ENCODE peak calls at places on chromosomes 6 and 20, in ten cellular contexts. R is adipocyte, I is AG10803, C is caudate nucleus, N is fibroblast of lung, B is cardiac fibroblast, V is H4, Q is renal cortical epithelial cell, J is GM12892, E is Right ventricle myocardium superior. U is an unnamed sample.

GRCh38 chr6:17446713-17447112 is 53.3 kb downstream of the CAP2 start:
- DNase-seq in R (no peak), I (no peak), C (no peak), N (no peak), B (no peak), V (no peak), Q (peak; percentile 63), J (no peak), E (no peak), U (no peak)

GRCh38 chr20:4369798-4370124 is 351.9 kb upstream of the PRND start:
- DNase-seq in R (no peak), I (no peak), C (no peak), N (no peak), B (peak; percentile 8), V (no peak), Q (no peak), J (no peak), E (no peak), U (peak; percentile 21)

GRCh38 chr6:127547909-127548649 is 28.9 kb upstream of the C6orf58 start:
- DNase-seq in R (peak; percentile 58), I (peak; percentile 14), C (no peak), N (peak; percentile 36), B (peak; percentile 43), V (peak; percentile 5), Q (peak; percentile 29), J (no peak), E (no peak), U (no peak)

GRCh38 chr6:83463886-83464285 is 33.0 kb upstream of the ME1 start:
- DNase-seq in R (peak; percentile 68), I (no peak), C (no peak), N (peak; percentile 77), B (peak; percentile 57), V (no peak), Q (peak; percentile 9), J (no peak), E (no peak), U (no peak)

GRCh38 chr6:165939601-165940290 is 227.9 kb downstream of the TBXT start:
- DNase-seq in R (no peak), I (no peak), C (no peak), N (no peak), B (no peak), V (no peak), Q (no peak), J (no peak), E (no peak), U (no peak)

GRCh38 chr6:112595201-112595600 is 248.1 kb downstream of the RFPL4B start:
- DNase-seq in R (no peak), I (no peak), C (no peak), N (no peak), B (no peak), V (no peak), Q (no peak), J (no peak), E (no peak), U (no peak)

GRCh38 chr20:58019027-58019849 is 209.2 kb downstream of the ANKRD60 start:
- DNase-seq in R (peak; percentile 68), I (peak; percentile 75), C (no peak), N (no peak), B (peak; percentile 9), V (peak; percentile 49), Q (peak; percentile 72), J (no peak), E (no peak), U (no peak)

GRCh38 chr20:24835195-24835594 is 113.9 kb upstream of the CST7 start:
- DNase-seq in R (no peak), I (no peak), C (no peak), N (no peak), B (no peak), V (no peak), Q (no peak), J (no peak), E (no peak), U (no peak)

GRCh38 chr20:9114709-9115108 is 45.8 kb downstream of the PLCB4 start:
- DNase-seq in R (no peak), I (no peak), C (no peak), N (no peak), B (no peak), V (no peak), Q (no peak), J (no peak), E (no peak), U (no peak)

GRCh38 chr20:50394569-50394968 is 115.6 kb upstream of the PTPN1 start:
- DNase-seq in R (no peak), I (no peak), C (no peak), N (no peak), B (no peak), V (no peak), Q (no peak), J (no peak), E (no peak), U (no peak)

GRCh38 chr20:62012631-62013030 is 53.0 kb downstream of the TAF4 start:
- DNase-seq in R (no peak), I (no peak), C (no peak), N (no peak), B (no peak), V (no peak), Q (no peak), J (no peak), E (peak; percentile 17), U (no peak)

GRCh38 chr20:37336369-37337207 is 9.4 kb upstream of the SRC start:
- DNase-seq in R (no peak), I (peak; percentile 61), C (no peak), N (no peak), B (peak; percentile 39), V (no peak), Q (no peak), J (peak; percentile 72), E (peak; percentile 72), U (peak; percentile 19)

GRCh38 chr6:35415065-35415880 is 36.9 kb upstream of the FANCE start:
- DNase-seq in R (peak; percentile 90), I (peak; percentile 89), C (peak; percentile 79), N (peak; percentile 91), B (peak; percentile 88), V (peak; percentile 58), Q (peak; percentile 76), J (no peak), E (peak; percentile 81), U (no peak)

GRCh38 chr6:119308994-119309657 is 40.4 kb downstream of the MAN1A1 start:
- DNase-seq in R (peak; percentile 46), I (peak; percentile 42), C (no peak), N (peak; percentile 15), B (peak; percentile 17), V (no peak), Q (peak; percentile 96), J (no peak), E (no peak), U (no peak)

GRCh38 chr6:83970582-83970981 is 63.0 kb upstream of the MRAP2 start:
- DNase-seq in R (no peak), I (no peak), C (no peak), N (no peak), B (no peak), V (no peak), Q (no peak), J (no peak), E (no peak), U (no peak)

GRCh38 chr6:153160221-153160620 is 29.1 kb upstream of the RGS17 start:
- DNase-seq in R (no peak), I (no peak), C (no peak), N (no peak), B (peak; percentile 16), V (no peak), Q (no peak), J (no peak), E (no peak), U (no peak)

GRCh38 chr6:168197636-168198301 is 118.8 kb upstream of the FRMD1 start:
- DNase-seq in R (no peak), I (no peak), C (no peak), N (no peak), B (no peak), V (no peak), Q (no peak), J (no peak), E (no peak), U (no peak)

GRCh38 chr6:112562348-112563220 is 215.5 kb downstream of the RFPL4B start:
- DNase-seq in R (peak; percentile 25), I (peak; percentile 13), C (peak; percentile 24), N (peak; percentile 68), B (peak; percentile 22), V (peak; percentile 41), Q (no peak), J (no peak), E (no peak), U (no peak)